ENCODE peak calls at places on chromosomes 13 and 19, in eight cellular contexts. One of them, this sample, is unnamed.

GRCh38 chr13:48775804-48776203 is 122.1 kb downstream of the CYSLTR2 start:
- DNase-seq in colonic mucosa: no peak
- DNase-seq in AG04450: peak
- DNase-seq in upper lobe of right lung: no peak
- DNase-seq in PC-9: no peak
- DNase-seq in lower leg skin: no peak
- DNase-seq in fibroblast of pulmonary artery: peak
- DNase-seq in A549: no peak
- DNase-seq in this sample: no peak

GRCh38 chr19:17303940-17304267 is 679 bp upstream of the ABHD8 start:
- DNase-seq in A549: no peak
- DNase-seq in upper lobe of right lung: peak
- DNase-seq in PC-9: no peak
- DNase-seq in colonic mucosa: no peak
- DNase-seq in AG04450: no peak
- DNase-seq in fibroblast of pulmonary artery: no peak
- DNase-seq in lower leg skin: no peak
- DNase-seq in this sample: no peak

GRCh38 chr13:80195649-80196048 is 145.3 kb downstream of the SPRY2 start:
- DNase-seq in lower leg skin: no peak
- DNase-seq in colonic mucosa: no peak
- DNase-seq in PC-9: no peak
- DNase-seq in A549: no peak
- DNase-seq in fibroblast of pulmonary artery: no peak
- DNase-seq in upper lobe of right lung: no peak
- DNase-seq in AG04450: no peak
- DNase-seq in this sample: no peak

GRCh38 chr19:2330632-2331284 is 2.3 kb downstream of the SPPL2B start:
- DNase-seq in upper lobe of right lung: no peak
- DNase-seq in colonic mucosa: peak
- DNase-seq in fibroblast of pulmonary artery: no peak
- DNase-seq in A549: no peak
- DNase-seq in PC-9: no peak
- DNase-seq in AG04450: no peak
- DNase-seq in lower leg skin: no peak
- DNase-seq in this sample: no peak

GRCh38 chr19:6126335-6126974 is 9.0 kb upstream of the ACSBG2 start:
- DNase-seq in lower leg skin: no peak
- DNase-seq in upper lobe of right lung: no peak
- DNase-seq in PC-9: peak
- DNase-seq in A549: peak
- DNase-seq in colonic mucosa: no peak
- DNase-seq in AG04450: peak
- DNase-seq in fibroblast of pulmonary artery: peak
- DNase-seq in this sample: peak

GRCh38 chr13:74110053-74110452 is 24.2 kb downstream of the KLF12 start:
- DNase-seq in colonic mucosa: peak
- DNase-seq in lower leg skin: no peak
- DNase-seq in upper lobe of right lung: no peak
- DNase-seq in AG04450: no peak
- DNase-seq in fibroblast of pulmonary artery: no peak
- DNase-seq in A549: peak
- DNase-seq in PC-9: no peak
- DNase-seq in this sample: no peak

GRCh38 chr13:109494955-109495354 is 291.4 kb downstream of the IRS2 start:
- DNase-seq in AG04450: no peak
- DNase-seq in upper lobe of right lung: no peak
- DNase-seq in fibroblast of pulmonary artery: peak
- DNase-seq in lower leg skin: no peak
- DNase-seq in colonic mucosa: no peak
- DNase-seq in PC-9: no peak
- DNase-seq in A549: peak
- DNase-seq in this sample: peak

GRCh38 chr19:38004505-38005223 is 97.7 kb downstream of the SIPA1L3 start:
- DNase-seq in PC-9: no peak
- DNase-seq in colonic mucosa: peak
- DNase-seq in A549: peak
- DNase-seq in AG04450: peak
- DNase-seq in upper lobe of right lung: peak
- DNase-seq in lower leg skin: peak
- DNase-seq in fibroblast of pulmonary artery: peak
- DNase-seq in this sample: peak

GRCh38 chr19:8835877-8836276 is 3.7 kb downstream of the MBD3L1 start:
- DNase-seq in colonic mucosa: no peak
- DNase-seq in upper lobe of right lung: no peak
- DNase-seq in lower leg skin: no peak
- DNase-seq in A549: no peak
- DNase-seq in AG04450: no peak
- DNase-seq in fibroblast of pulmonary artery: no peak
- DNase-seq in PC-9: no peak
- DNase-seq in this sample: no peak

GRCh38 chr19:17950310-17951150 is 16.4 kb upstream of the KCNN1 start:
- DNase-seq in AG04450: no peak
- DNase-seq in lower leg skin: no peak
- DNase-seq in upper lobe of right lung: no peak
- DNase-seq in fibroblast of pulmonary artery: no peak
- DNase-seq in colonic mucosa: no peak
- DNase-seq in PC-9: no peak
- DNase-seq in A549: no peak
- DNase-seq in this sample: no peak

GRCh38 chr19:55050749-55051532 is 12.0 kb downstream of the RDH13 start:
- DNase-seq in fibroblast of pulmonary artery: no peak
- DNase-seq in PC-9: no peak
- DNase-seq in lower leg skin: no peak
- DNase-seq in AG04450: no peak
- DNase-seq in colonic mucosa: no peak
- DNase-seq in A549: no peak
- DNase-seq in upper lobe of right lung: no peak
- DNase-seq in this sample: no peak

GRCh38 chr19:10219678-10220077 is 11.5 kb downstream of the S1PR2 start:
- DNase-seq in lower leg skin: no peak
- DNase-seq in fibroblast of pulmonary artery: peak
- DNase-seq in PC-9: peak
- DNase-seq in upper lobe of right lung: no peak
- DNase-seq in AG04450: peak
- DNase-seq in A549: peak
- DNase-seq in colonic mucosa: no peak
- DNase-seq in this sample: no peak

GRCh38 chr13:67742478-67742877 is 512.3 kb upstream of the PCDH9 start:
- DNase-seq in fibroblast of pulmonary artery: no peak
- DNase-seq in PC-9: no peak
- DNase-seq in colonic mucosa: no peak
- DNase-seq in AG04450: no peak
- DNase-seq in lower leg skin: no peak
- DNase-seq in A549: no peak
- DNase-seq in upper lobe of right lung: no peak
- DNase-seq in this sample: no peak

GRCh38 chr13:80123945-80124344 is 217.0 kb downstream of the SPRY2 start:
- DNase-seq in A549: no peak
- DNase-seq in upper lobe of right lung: no peak
- DNase-seq in PC-9: no peak
- DNase-seq in lower leg skin: no peak
- DNase-seq in colonic mucosa: peak
- DNase-seq in AG04450: no peak
- DNase-seq in fibroblast of pulmonary artery: no peak
- DNase-seq in this sample: no peak

GRCh38 chr13:66312312-66313087 is 917.6 kb downstream of the PCDH9 start:
- DNase-seq in fibroblast of pulmonary artery: peak
- DNase-seq in colonic mucosa: peak
- DNase-seq in lower leg skin: peak
- DNase-seq in A549: peak
- DNase-seq in upper lobe of right lung: no peak
- DNase-seq in AG04450: peak
- DNase-seq in PC-9: no peak
- DNase-seq in this sample: peak

GRCh38 chr19:30722236-30722635 is 350.1 kb downstream of the ZNF536 start:
- DNase-seq in fibroblast of pulmonary artery: no peak
- DNase-seq in colonic mucosa: no peak
- DNase-seq in upper lobe of right lung: no peak
- DNase-seq in AG04450: no peak
- DNase-seq in lower leg skin: no peak
- DNase-seq in A549: no peak
- DNase-seq in PC-9: no peak
- DNase-seq in this sample: no peak

GRCh38 chr13:64997438-64997837 is 2232.7 kb downstream of the PCDH9 start:
- DNase-seq in upper lobe of right lung: no peak
- DNase-seq in lower leg skin: no peak
- DNase-seq in AG04450: no peak
- DNase-seq in A549: no peak
- DNase-seq in colonic mucosa: no peak
- DNase-seq in PC-9: no peak
- DNase-seq in fibroblast of pulmonary artery: no peak
- DNase-seq in this sample: no peak
- TF ChIP-seq CTCF in upper lobe of right lung: no peak
- TF ChIP-seq CTCF in lower leg skin: no peak
- TF ChIP-seq CTCF in AG04450: peak
- TF ChIP-seq CTCF in A549: no peak
- TF ChIP-seq CTCF in colonic mucosa: no peak
- TF ChIP-seq CTCF in PC-9: no peak
- TF ChIP-seq CTCF in fibroblast of pulmonary artery: no peak
- TF ChIP-seq CTCF in this sample: no peak

GRCh38 chr19:1284979-1285736 is 515 bp upstream of the EFNA2 start:
- DNase-seq in upper lobe of right lung: no peak
- DNase-seq in PC-9: no peak
- DNase-seq in fibroblast of pulmonary artery: no peak
- DNase-seq in AG04450: no peak
- DNase-seq in A549: no peak
- DNase-seq in lower leg skin: no peak
- DNase-seq in colonic mucosa: peak
- DNase-seq in this sample: no peak
- H3K4me3 ChIP-seq in upper lobe of right lung: no peak
- H3K4me3 ChIP-seq in PC-9: no peak
- H3K4me3 ChIP-seq in fibroblast of pulmonary artery: no peak
- H3K4me3 ChIP-seq in AG04450: no peak
- H3K4me3 ChIP-seq in A549: peak
- H3K4me3 ChIP-seq in lower leg skin: no peak
- H3K4me3 ChIP-seq in colonic mucosa: no peak
- H3K4me3 ChIP-seq in this sample: no peak

GRCh38 chr13:43964698-43965097 is 85.0 kb downstream of the LACC1 start:
- DNase-seq in AG04450: no peak
- DNase-seq in fibroblast of pulmonary artery: no peak
- DNase-seq in A549: no peak
- DNase-seq in upper lobe of right lung: no peak
- DNase-seq in PC-9: no peak
- DNase-seq in colonic mucosa: no peak
- DNase-seq in lower leg skin: no peak
- DNase-seq in this sample: no peak

GRCh38 chr13:43961909-43962308 is 82.2 kb downstream of the LACC1 start:
- DNase-seq in A549: no peak
- DNase-seq in colonic mucosa: no peak
- DNase-seq in upper lobe of right lung: no peak
- DNase-seq in lower leg skin: no peak
- DNase-seq in AG04450: no peak
- DNase-seq in fibroblast of pulmonary artery: no peak
- DNase-seq in PC-9: no peak
- DNase-seq in this sample: no peak

GRCh38 chr13:43965446-43965845 is 85.7 kb downstream of the LACC1 start:
- DNase-seq in lower leg skin: no peak
- DNase-seq in A549: no peak
- DNase-seq in fibroblast of pulmonary artery: no peak
- DNase-seq in AG04450: no peak
- DNase-seq in upper lobe of right lung: no peak
- DNase-seq in colonic mucosa: no peak
- DNase-seq in PC-9: no peak
- DNase-seq in this sample: no peak

GRCh38 chr13:43959291-43959690 is 79.6 kb downstream of the LACC1 start:
- DNase-seq in A549: no peak
- DNase-seq in upper lobe of right lung: no peak
- DNase-seq in lower leg skin: no peak
- DNase-seq in AG04450: no peak
- DNase-seq in colonic mucosa: no peak
- DNase-seq in PC-9: peak
- DNase-seq in fibroblast of pulmonary artery: no peak
- DNase-seq in this sample: no peak

GRCh38 chr13:43963726-43964125 is 84.0 kb downstream of the LACC1 start:
- DNase-seq in colonic mucosa: no peak
- DNase-seq in A549: peak
- DNase-seq in fibroblast of pulmonary artery: no peak
- DNase-seq in lower leg skin: no peak
- DNase-seq in upper lobe of right lung: no peak
- DNase-seq in AG04450: no peak
- DNase-seq in PC-9: no peak
- DNase-seq in this sample: no peak
- TF ChIP-seq CTCF in colonic mucosa: no peak
- TF ChIP-seq CTCF in A549: no peak
- TF ChIP-seq CTCF in fibroblast of pulmonary artery: no peak
- TF ChIP-seq CTCF in lower leg skin: no peak
- TF ChIP-seq CTCF in upper lobe of right lung: no peak
- TF ChIP-seq CTCF in AG04450: no peak
- TF ChIP-seq CTCF in PC-9: no peak
- TF ChIP-seq CTCF in this sample: no peak

GRCh38 chr13:25377244-25377962 is 5.6 kb downstream of the ATP8A2 start:
- DNase-seq in colonic mucosa: no peak
- DNase-seq in upper lobe of right lung: no peak
- DNase-seq in AG04450: no peak
- DNase-seq in lower leg skin: no peak
- DNase-seq in PC-9: no peak
- DNase-seq in fibroblast of pulmonary artery: no peak
- DNase-seq in A549: no peak
- DNase-seq in this sample: no peak

GRCh38 chr13:25375727-25376358 is 4.1 kb downstream of the ATP8A2 start:
- DNase-seq in upper lobe of right lung: no peak
- DNase-seq in AG04450: peak
- DNase-seq in fibroblast of pulmonary artery: peak
- DNase-seq in colonic mucosa: peak
- DNase-seq in A549: peak
- DNase-seq in PC-9: no peak
- DNase-seq in lower leg skin: peak
- DNase-seq in this sample: peak

GRCh38 chr13:25378528-25378927 is 6.8 kb downstream of the ATP8A2 start:
- DNase-seq in AG04450: no peak
- DNase-seq in colonic mucosa: no peak
- DNase-seq in lower leg skin: no peak
- DNase-seq in upper lobe of right lung: no peak
- DNase-seq in fibroblast of pulmonary artery: no peak
- DNase-seq in A549: no peak
- DNase-seq in PC-9: no peak
- DNase-seq in this sample: no peak

GRCh38 chr13:25380741-25381324 is 9.1 kb downstream of the ATP8A2 start:
- DNase-seq in lower leg skin: no peak
- DNase-seq in PC-9: no peak
- DNase-seq in A549: no peak
- DNase-seq in fibroblast of pulmonary artery: no peak
- DNase-seq in upper lobe of right lung: no peak
- DNase-seq in colonic mucosa: no peak
- DNase-seq in AG04450: no peak
- DNase-seq in this sample: no peak

GRCh38 chr13:25380082-25380481 is 8.3 kb downstream of the ATP8A2 start:
- DNase-seq in fibroblast of pulmonary artery: no peak
- DNase-seq in upper lobe of right lung: no peak
- DNase-seq in AG04450: no peak
- DNase-seq in A549: no peak
- DNase-seq in lower leg skin: no peak
- DNase-seq in colonic mucosa: no peak
- DNase-seq in PC-9: no peak
- DNase-seq in this sample: no peak
- H3K4me3 ChIP-seq in fibroblast of pulmonary artery: no peak
- H3K4me3 ChIP-seq in upper lobe of right lung: no peak
- H3K4me3 ChIP-seq in AG04450: no peak
- H3K4me3 ChIP-seq in A549: no peak
- H3K4me3 ChIP-seq in lower leg skin: no peak
- H3K4me3 ChIP-seq in colonic mucosa: no peak
- H3K4me3 ChIP-seq in PC-9: no peak
- H3K4me3 ChIP-seq in this sample: no peak

GRCh38 chr13:50989476-50989875 is 79.9 kb downstream of the RNASEH2B start:
- DNase-seq in AG04450: no peak
- DNase-seq in upper lobe of right lung: no peak
- DNase-seq in lower leg skin: no peak
- DNase-seq in colonic mucosa: no peak
- DNase-seq in fibroblast of pulmonary artery: peak
- DNase-seq in A549: peak
- DNase-seq in PC-9: no peak
- DNase-seq in this sample: no peak
- TF ChIP-seq CTCF in AG04450: peak
- TF ChIP-seq CTCF in upper lobe of right lung: peak
- TF ChIP-seq CTCF in lower leg skin: no peak
- TF ChIP-seq CTCF in colonic mucosa: no peak
- TF ChIP-seq CTCF in fibroblast of pulmonary artery: peak
- TF ChIP-seq CTCF in A549: no peak
- TF ChIP-seq CTCF in PC-9: no peak
- TF ChIP-seq CTCF in this sample: peak

This sample was measured in LNCaP clone FGC.